ENCODE peak calls at places on chromosomes 1 and 21, in six cellular contexts. P, K, Z, H, S and W are unnamed samples.

GRCh38 chr1:101613549-101613948 is 376.7 kb downstream of the S1PR1 start:
- DNase-seq in K (no peak), H (no peak), S (no peak), Z (no peak), P (peak), W (no peak)

GRCh38 chr1:218366322-218367052 is 21.4 kb downstream of the TGFB2 start:
- DNase-seq in H (no peak), Z (no peak), S (no peak), K (no peak), P (no peak), W (no peak)

GRCh38 chr1:158087320-158087927 is 93.3 kb upstream of the CD1D start:
- DNase-seq in P (peak), S (peak), Z (peak), K (no peak), H (peak), W (peak)

GRCh38 chr1:53562256-53562982 is 103.2 kb downstream of the DMRTB1 start:
- DNase-seq in S (no peak), K (no peak), H (no peak), P (no peak), Z (no peak), W (no peak)

GRCh38 chr1:70887936-70888335 is 159.7 kb downstream of the PTGER3 start:
- DNase-seq in K (no peak), Z (no peak), S (no peak), H (no peak), P (no peak), W (no peak)

GRCh38 chr1:85936470-85936869 is 220.1 kb downstream of the COL24A1 start:
- DNase-seq in P (no peak), Z (no peak), H (no peak), S (no peak), K (no peak), W (no peak)

GRCh38 chr1:152502496-152503180 is 8.0 kb upstream of the LCE5A start:
- DNase-seq in P (peak), S (peak), K (peak), Z (no peak), H (no peak), W (peak)

GRCh38 chr1:228338521-228339051 is 68.0 kb downstream of the TRIM11 start:
- DNase-seq in Z (peak), K (no peak), P (no peak), S (no peak), H (no peak), W (no peak)

GRCh38 chr1:7190261-7190660 is 405.0 kb downstream of the CAMTA1 start:
- DNase-seq in P (no peak), K (no peak), S (no peak), Z (no peak), H (no peak), W (no peak)

GRCh38 chr1:100053119-100053518 is 79.6 kb downstream of the SASS6 start:
- DNase-seq in P (no peak), K (no peak), S (no peak), H (no peak), Z (no peak), W (no peak)

GRCh38 chr21:23876925-23877558 is 1730.2 kb downstream of the MRPL39 start:
- DNase-seq in K (no peak), P (no peak), H (no peak), Z (no peak), S (no peak), W (no peak)

GRCh38 chr1:240602189-240602588 is 9.8 kb downstream of the GREM2 start:
- DNase-seq in H (peak), Z (no peak), P (peak), S (no peak), K (no peak), W (no peak)

GRCh38 chr1:227778401-227778947 is 37.0 kb upstream of the PRSS38 start:
- DNase-seq in K (no peak), Z (no peak), P (peak), S (no peak), H (no peak), W (no peak)

GRCh38 chr1:1013922-1014617 is 773 bp downstream of the ISG15 start:
- DNase-seq in Z (no peak), S (no peak), P (no peak), H (no peak), K (no peak), W (no peak)

GRCh38 chr1:197783510-197783948 is 8.2 kb upstream of the DENND1B start:
- DNase-seq in K (no peak), H (peak), P (peak), Z (no peak), S (peak), W (peak)

GRCh38 chr1:48498096-48498791 is 26.2 kb upstream of the SPATA6 start:
- DNase-seq in Z (peak), P (peak), S (peak), K (no peak), H (peak), W (peak)

GRCh38 chr1:207644852-207645631 is at the start of gene CR1L:
- DNase-seq in Z (no peak), K (peak), H (peak), S (peak), P (peak), W (peak)

GRCh38 chr1:174021611-174022079 is 512 bp downstream of the RC3H1 start:
- DNase-seq in Z (no peak), P (peak), H (peak), K (no peak), S (peak), W (peak)

GRCh38 chr1:206012086-206012859 is 9.1 kb upstream of the RAB7B start:
- DNase-seq in S (no peak), P (no peak), Z (no peak), K (no peak), H (no peak), W (no peak)

GRCh38 chr1:199774433-199775089 is 252.9 kb upstream of the NR5A2 start:
- DNase-seq in S (peak), Z (no peak), K (no peak), H (peak), P (peak), W (peak)

GRCh38 chr1:172585861-172586260 is 52.9 kb downstream of the SUCO start:
- DNase-seq in Z (no peak), K (no peak), P (peak), S (peak), H (no peak), W (peak)

GRCh38 chr1:116514708-116515525 is 55.9 kb downstream of the CD58 start:
- DNase-seq in P (peak), Z (no peak), S (peak), K (no peak), H (no peak), W (no peak)

GRCh38 chr1:50487725-50488124 is 64.5 kb upstream of the DMRTA2 start:
- DNase-seq in K (no peak), H (no peak), P (no peak), Z (no peak), S (no peak), W (no peak)

GRCh38 chr1:38009088-38009840 is 3.3 kb upstream of the UTP11 start:
- DNase-seq in S (peak), K (no peak), P (peak), Z (no peak), H (peak), W (no peak)

GRCh38 chr1:8862528-8862927 is 16.0 kb downstream of the ENO1 start:
- DNase-seq in P (no peak), H (no peak), S (no peak), Z (peak), K (no peak), W (no peak)

GRCh38 chr1:23450894-23451293 is 26.3 kb upstream of the TCEA3 start:
- DNase-seq in K (no peak), P (no peak), H (no peak), Z (no peak), S (no peak), W (no peak)

GRCh38 chr1:234782821-234783220 is 172.8 kb upstream of the IRF2BP2 start:
- DNase-seq in P (no peak), K (no peak), H (no peak), Z (no peak), S (no peak), W (no peak)

GRCh38 chr1:202254454-202255252 is 61.1 kb downstream of the LGR6 start:
- DNase-seq in Z (no peak), P (no peak), K (no peak), S (no peak), H (no peak), W (no peak)

GRCh38 chr21:32426592-32427051 is 14.1 kb downstream of the EVA1C start:
- DNase-seq in Z (no peak), S (peak), P (peak), H (peak), K (no peak), W (peak)

GRCh38 chr1:221714227-221715116 is 27.4 kb downstream of the DUSP10 start:
- DNase-seq in S (no peak), K (no peak), H (no peak), Z (no peak), P (no peak), W (no peak)

GRCh38 chr1:168498159-168498609 is 45.6 kb downstream of the XCL2 start:
- DNase-seq in K (no peak), H (peak), P (peak), Z (no peak), S (no peak), W (no peak)

GRCh38 chr1:232643227-232643626 is 13.3 kb upstream of the SIPA1L2 start:
- DNase-seq in P (no peak), Z (no peak), K (no peak), S (no peak), H (no peak), W (no peak)

DNA sequence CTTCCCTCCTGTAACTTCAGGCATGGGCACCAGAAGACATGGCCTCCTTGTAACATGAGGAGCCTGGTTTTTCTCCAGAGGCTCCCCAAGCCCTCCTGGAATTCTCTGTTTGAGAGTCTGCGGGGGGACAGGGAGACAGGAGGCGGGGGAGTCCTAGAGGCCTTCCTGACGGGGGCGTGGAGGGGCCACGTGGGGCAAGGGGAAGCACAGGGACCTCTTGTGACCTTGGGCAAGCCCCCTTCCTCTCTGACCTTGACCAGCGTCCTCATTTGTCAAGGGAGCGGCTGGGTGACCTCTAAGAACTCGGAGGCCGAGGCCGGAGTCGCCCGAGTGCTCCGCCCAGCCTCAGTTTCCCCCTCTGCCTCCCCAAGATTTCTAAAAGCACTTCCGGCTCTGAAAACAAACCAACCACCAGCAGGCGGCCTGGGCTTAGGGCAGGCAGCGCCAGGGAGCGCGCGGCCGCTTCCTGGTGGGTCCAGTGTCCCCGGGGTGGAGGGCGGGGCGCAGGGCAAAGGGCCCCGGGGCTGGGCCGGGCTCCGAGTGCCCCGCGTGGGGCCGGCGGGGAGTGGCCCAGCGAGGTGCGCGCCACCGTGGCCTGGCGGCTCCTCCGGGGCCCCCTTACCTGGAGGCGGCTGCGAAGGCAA is 361 bp downstream of the TMCO4 start:
- DNase-seq in P (peak), K (no peak), S (peak), Z (peak), H (peak), W (peak)
- TF ChIP-seq CTCF in P (no peak), K (peak), S (peak), Z (peak), H (peak), W (no peak)

DNA sequence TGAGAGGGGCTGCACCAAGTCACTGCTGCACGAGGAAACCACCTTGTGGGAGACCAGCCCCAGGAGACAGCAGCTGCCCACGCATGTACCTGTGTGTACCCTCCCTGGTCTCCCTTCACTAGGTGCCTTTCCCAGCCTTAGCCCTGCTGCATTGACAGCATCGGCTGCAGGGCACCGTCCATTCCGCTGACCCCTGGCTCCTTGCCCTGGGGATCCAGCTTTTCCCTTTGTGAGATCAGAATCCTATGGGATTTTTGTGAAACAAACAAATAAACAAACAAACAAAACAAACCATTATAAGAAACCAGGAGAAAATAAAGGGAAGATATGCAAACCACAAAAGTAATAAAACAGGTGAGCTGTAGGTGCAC is 2.1 kb downstream of the STUM start:
- DNase-seq in Z (no peak), K (no peak), P (no peak), H (no peak), S (no peak), W (no peak)
- TF ChIP-seq CTCF in Z (no peak), K (no peak), P (no peak), H (no peak), S (no peak), W (no peak)

DNA sequence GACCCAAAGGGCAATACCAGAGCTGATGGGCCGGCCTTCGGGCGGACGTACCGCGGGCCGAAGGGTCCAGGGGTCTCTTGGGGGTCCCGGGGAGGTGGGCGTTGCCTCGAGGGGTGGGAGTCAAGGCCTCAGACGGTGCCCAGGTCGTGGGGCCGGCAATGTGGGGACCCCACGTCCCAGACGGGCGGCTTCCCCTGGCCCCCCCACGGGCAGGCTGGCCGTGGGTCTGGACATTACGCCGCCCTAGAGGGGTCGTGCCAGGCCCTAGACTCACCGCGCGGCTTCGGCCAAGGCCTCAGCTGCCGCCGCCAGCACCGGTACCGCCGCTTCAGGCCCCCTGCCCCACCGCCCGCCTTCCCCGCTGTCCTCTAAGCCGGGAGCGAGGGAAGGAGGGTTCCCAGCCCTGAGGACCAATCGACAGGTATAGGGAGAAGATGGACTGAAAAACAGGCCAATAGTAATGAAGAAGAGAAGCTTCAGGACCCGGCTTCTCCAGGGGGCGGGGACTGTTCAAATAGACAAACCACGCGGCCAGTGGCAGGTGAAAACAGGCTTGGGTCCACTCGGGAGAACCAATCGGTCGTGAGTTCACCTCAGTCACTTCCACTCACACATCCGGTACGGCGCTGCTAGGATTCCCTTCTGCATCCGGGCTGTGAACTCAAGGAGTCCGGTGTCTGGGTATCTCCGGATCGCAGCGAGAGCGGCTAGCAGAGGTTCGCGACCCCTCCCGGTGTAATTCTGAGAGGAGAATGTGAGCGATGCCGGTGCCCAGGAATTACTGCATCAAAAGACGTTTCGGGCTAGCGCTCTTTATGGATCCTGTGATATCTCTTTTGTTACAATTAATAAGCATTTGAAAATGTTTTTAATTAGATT is at the start of gene MTOR:
- DNase-seq in Z (peak), P (peak), S (peak), K (peak), H (peak), W (peak)
- TF ChIP-seq CTCF in Z (no peak), P (no peak), S (peak), K (peak), H (no peak), W (peak)

GRCh38 chr1:16913866-16914662 is 7.7 kb upstream of the CROCC start:
- DNase-seq in K (peak), Z (peak), P (peak), H (peak), S (peak), W (peak)
- TF ChIP-seq CTCF in K (peak), Z (no peak), P (no peak), H (no peak), S (no peak), W (peak)

DNA sequence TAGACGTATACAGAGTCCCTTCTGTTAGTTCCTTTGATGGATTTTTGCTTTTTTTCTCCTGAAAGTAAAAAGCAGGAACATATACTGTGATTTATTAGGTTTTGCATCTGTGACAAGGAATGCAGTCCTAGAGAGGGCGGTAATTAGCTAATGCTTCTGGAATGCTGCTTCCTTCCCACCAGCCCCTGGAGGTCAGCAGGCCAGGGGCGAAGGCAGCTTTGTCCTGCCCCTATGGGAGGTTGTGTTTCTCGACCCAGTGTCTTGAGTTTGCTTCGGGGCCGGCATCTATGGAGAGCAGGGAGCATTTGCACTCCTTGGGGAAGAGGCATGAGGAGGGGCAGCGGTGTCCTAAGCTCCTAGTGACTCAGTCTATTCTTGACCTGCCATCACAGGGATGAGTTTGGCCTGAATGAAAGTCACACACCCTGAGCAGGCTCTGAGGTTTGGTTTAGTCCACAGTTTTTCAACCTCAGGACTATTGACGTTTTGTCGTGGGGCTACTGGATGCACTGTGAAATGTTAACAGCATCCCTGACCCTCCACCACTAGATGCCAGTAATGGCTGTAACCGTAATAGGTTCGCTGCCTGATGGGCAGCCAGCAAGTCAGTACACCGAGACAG is 85.0 kb upstream of the KCNJ15 start:
- DNase-seq in H (peak), K (no peak), S (no peak), Z (peak), P (peak), W (peak)
- TF ChIP-seq CTCF in H (peak), K (no peak), S (peak), Z (no peak), P (peak), W (no peak)

GRCh38 chr1:153670859-153671622 is at the start of gene ILF2:
- DNase-seq in Z (peak), P (peak), K (peak), H (peak), S (peak), W (peak)
- TF ChIP-seq CTCF in Z (no peak), P (no peak), K (peak), H (no peak), S (peak), W (no peak)

GRCh38 chr1:94741510-94741909 is 78.6 kb upstream of the SLC44A3 start:
- DNase-seq in P (no peak), Z (no peak), K (no peak), H (no peak), S (peak), W (no peak)
- TF ChIP-seq CTCF in P (no peak), Z (no peak), K (no peak), H (no peak), S (peak), W (no peak)

GRCh38 chr21:41779659-41780058 is 12.8 kb upstream of the RIPK4 start:
- DNase-seq in S (no peak), H (no peak), P (no peak), K (no peak), Z (no peak), W (no peak)

GRCh38 chr21:41781047-41781405 is 14.2 kb upstream of the RIPK4 start:
- DNase-seq in P (no peak), S (no peak), K (no peak), H (no peak), Z (no peak), W (no peak)

GRCh38 chr21:41777934-41778815 is 11.3 kb upstream of the RIPK4 start:
- DNase-seq in P (peak), H (peak), Z (peak), S (peak), K (peak), W (peak)

GRCh38 chr21:41780337-41781046 is 13.6 kb upstream of the RIPK4 start:
- DNase-seq in S (no peak), Z (no peak), K (no peak), H (no peak), P (no peak), W (no peak)

GRCh38 chr21:41778974-41779600 is 12.2 kb upstream of the RIPK4 start:
- DNase-seq in K (no peak), S (no peak), P (no peak), H (no peak), Z (no peak), W (no peak)
- TF ChIP-seq CTCF in K (no peak), S (no peak), P (no peak), H (no peak), Z (no peak), W (no peak)

GRCh38 chr1:164440222-164440621 is 118.8 kb upstream of the PBX1 start:
- DNase-seq in S (no peak), P (peak), H (no peak), Z (peak), K (no peak), W (no peak)
- TF ChIP-seq CTCF in S (peak), P (no peak), H (peak), Z (no peak), K (peak), W (no peak)